ENCODE peak calls at places on chromosomes 11 and 22, in eight cellular contexts. One of them, this sample, is unnamed.
A peak's percentile ranks its signal among the peaks of the same experiment; 100 is the strongest.

GRCh38 chr11:102676086-102676485 is 29.5 kb downstream of the MMP27 start:
- DNase-seq in caudate nucleus: no peak
- DNase-seq in glutamatergic neuron: no peak
- DNase-seq in GM12865: no peak
- DNase-seq in Ammon's horn: no peak
- DNase-seq in effector memory CD4-positive, alpha-beta T cell: no peak
- DNase-seq in NCI-H1105 treated with DMSO at 0.1 percent for 48 hours: no peak
- DNase-seq in effector CD4-positive, alpha-beta T cell: no peak
- DNase-seq in this sample: no peak

GRCh38 chr11:59641156-59641555 is 25.6 kb upstream of the OSBP start:
- DNase-seq in effector memory CD4-positive, alpha-beta T cell: no peak
- DNase-seq in glutamatergic neuron: no peak
- DNase-seq in NCI-H1105 treated with DMSO at 0.1 percent for 48 hours: no peak
- DNase-seq in Ammon's horn: no peak
- DNase-seq in GM12865: no peak
- DNase-seq in effector CD4-positive, alpha-beta T cell: no peak
- DNase-seq in caudate nucleus: no peak
- DNase-seq in this sample: no peak

GRCh38 chr22:35310556-35311550 is 11.2 kb downstream of the TOM1 start:
- DNase-seq in Ammon's horn: no peak
- DNase-seq in effector CD4-positive, alpha-beta T cell: no peak
- DNase-seq in NCI-H1105 treated with DMSO at 0.1 percent for 48 hours: no peak
- DNase-seq in effector memory CD4-positive, alpha-beta T cell: no peak
- DNase-seq in glutamatergic neuron: peak; percentile 34
- DNase-seq in GM12865: peak; percentile 82
- DNase-seq in caudate nucleus: no peak
- DNase-seq in this sample: no peak

GRCh38 chr22:39629851-39630250 is 59.3 kb downstream of the CACNA1I start:
- DNase-seq in Ammon's horn: no peak
- DNase-seq in effector memory CD4-positive, alpha-beta T cell: no peak
- DNase-seq in effector CD4-positive, alpha-beta T cell: no peak
- DNase-seq in glutamatergic neuron: no peak
- DNase-seq in caudate nucleus: no peak
- DNase-seq in GM12865: no peak
- DNase-seq in NCI-H1105 treated with DMSO at 0.1 percent for 48 hours: no peak
- DNase-seq in this sample: no peak

GRCh38 chr22:18997306-18997924 is 61.3 kb upstream of the PRODH start:
- DNase-seq in glutamatergic neuron: no peak
- DNase-seq in caudate nucleus: no peak
- DNase-seq in Ammon's horn: no peak
- DNase-seq in NCI-H1105 treated with DMSO at 0.1 percent for 48 hours: no peak
- DNase-seq in GM12865: no peak
- DNase-seq in effector memory CD4-positive, alpha-beta T cell: no peak
- DNase-seq in effector CD4-positive, alpha-beta T cell: no peak
- DNase-seq in this sample: no peak

GRCh38 chr22:49010086-49010863 is 817.4 kb downstream of the BRD1 start:
- DNase-seq in effector CD4-positive, alpha-beta T cell: no peak
- DNase-seq in caudate nucleus: no peak
- DNase-seq in glutamatergic neuron: no peak
- DNase-seq in NCI-H1105 treated with DMSO at 0.1 percent for 48 hours: no peak
- DNase-seq in GM12865: no peak
- DNase-seq in Ammon's horn: no peak
- DNase-seq in effector memory CD4-positive, alpha-beta T cell: no peak
- DNase-seq in this sample: no peak

GRCh38 chr11:124793466-124794278 is 6.5 kb downstream of the MSANTD2 start:
- DNase-seq in GM12865: peak; percentile 76
- DNase-seq in caudate nucleus: no peak
- DNase-seq in effector memory CD4-positive, alpha-beta T cell: no peak
- DNase-seq in glutamatergic neuron: no peak
- DNase-seq in effector CD4-positive, alpha-beta T cell: no peak
- DNase-seq in NCI-H1105 treated with DMSO at 0.1 percent for 48 hours: peak; percentile 70
- DNase-seq in Ammon's horn: no peak
- DNase-seq in this sample: no peak

GRCh38 chr11:57800444-57801184 is 39.0 kb downstream of the CTNND1 start:
- DNase-seq in effector CD4-positive, alpha-beta T cell: no peak
- DNase-seq in caudate nucleus: no peak
- DNase-seq in GM12865: peak; percentile 74
- DNase-seq in Ammon's horn: peak; percentile 84
- DNase-seq in NCI-H1105 treated with DMSO at 0.1 percent for 48 hours: peak; percentile 89
- DNase-seq in effector memory CD4-positive, alpha-beta T cell: no peak
- DNase-seq in glutamatergic neuron: no peak
- DNase-seq in this sample: peak; percentile 4

GRCh38 chr11:32122200-32122599 is 31.3 kb downstream of the RCN1 start:
- DNase-seq in NCI-H1105 treated with DMSO at 0.1 percent for 48 hours: peak; percentile 8
- DNase-seq in effector memory CD4-positive, alpha-beta T cell: no peak
- DNase-seq in glutamatergic neuron: no peak
- DNase-seq in Ammon's horn: no peak
- DNase-seq in caudate nucleus: no peak
- DNase-seq in effector CD4-positive, alpha-beta T cell: no peak
- DNase-seq in GM12865: no peak
- DNase-seq in this sample: no peak

GRCh38 chr11:66338276-66339162 is 2.3 kb upstream of the RIN1 start:
- DNase-seq in caudate nucleus: no peak
- DNase-seq in GM12865: no peak
- DNase-seq in Ammon's horn: no peak
- DNase-seq in effector memory CD4-positive, alpha-beta T cell: no peak
- DNase-seq in NCI-H1105 treated with DMSO at 0.1 percent for 48 hours: no peak
- DNase-seq in glutamatergic neuron: no peak
- DNase-seq in effector CD4-positive, alpha-beta T cell: no peak
- DNase-seq in this sample: no peak

GRCh38 chr11:134864968-134865305 is 452.9 kb upstream of the B3GAT1 start:
- DNase-seq in Ammon's horn: no peak
- DNase-seq in NCI-H1105 treated with DMSO at 0.1 percent for 48 hours: no peak
- DNase-seq in caudate nucleus: no peak
- DNase-seq in effector CD4-positive, alpha-beta T cell: no peak
- DNase-seq in effector memory CD4-positive, alpha-beta T cell: no peak
- DNase-seq in GM12865: no peak
- DNase-seq in glutamatergic neuron: no peak
- DNase-seq in this sample: no peak

GRCh38 chr22:20420157-20420842 is 17.3 kb downstream of the SCARF2 start:
- DNase-seq in GM12865: no peak
- DNase-seq in glutamatergic neuron: no peak
- DNase-seq in caudate nucleus: no peak
- DNase-seq in NCI-H1105 treated with DMSO at 0.1 percent for 48 hours: no peak
- DNase-seq in effector memory CD4-positive, alpha-beta T cell: no peak
- DNase-seq in effector CD4-positive, alpha-beta T cell: no peak
- DNase-seq in Ammon's horn: no peak
- DNase-seq in this sample: no peak

GRCh38 chr22:21646608-21647590 is 4.8 kb downstream of the SDF2L1 start:
- DNase-seq in effector CD4-positive, alpha-beta T cell: peak; percentile 74
- DNase-seq in glutamatergic neuron: peak; percentile 84
- DNase-seq in effector memory CD4-positive, alpha-beta T cell: peak; percentile 57
- DNase-seq in Ammon's horn: peak; percentile 88
- DNase-seq in caudate nucleus: peak; percentile 33
- DNase-seq in GM12865: peak; percentile 88
- DNase-seq in NCI-H1105 treated with DMSO at 0.1 percent for 48 hours: peak; percentile 73
- DNase-seq in this sample: peak; percentile 80

GRCh38 chr22:25405854-25406509 is 158.5 kb upstream of the GRK3 start:
- DNase-seq in GM12865: no peak
- DNase-seq in effector CD4-positive, alpha-beta T cell: no peak
- DNase-seq in Ammon's horn: peak; percentile 8
- DNase-seq in caudate nucleus: no peak
- DNase-seq in glutamatergic neuron: no peak
- DNase-seq in NCI-H1105 treated with DMSO at 0.1 percent for 48 hours: no peak
- DNase-seq in effector memory CD4-positive, alpha-beta T cell: no peak
- DNase-seq in this sample: no peak

GRCh38 chr11:59102259-59102765 is 4.7 kb upstream of the FAM111B start:
- DNase-seq in effector CD4-positive, alpha-beta T cell: peak; percentile 14
- DNase-seq in Ammon's horn: peak; percentile 50
- DNase-seq in NCI-H1105 treated with DMSO at 0.1 percent for 48 hours: no peak
- DNase-seq in glutamatergic neuron: peak; percentile 76
- DNase-seq in GM12865: peak; percentile 96
- DNase-seq in caudate nucleus: peak; percentile 5
- DNase-seq in effector memory CD4-positive, alpha-beta T cell: peak; percentile 18
- DNase-seq in this sample: peak; percentile 22

GRCh38 chr22:31248138-31248745 is 36.1 kb downstream of the LIMK2 start:
- DNase-seq in glutamatergic neuron: peak; percentile 72
- DNase-seq in NCI-H1105 treated with DMSO at 0.1 percent for 48 hours: no peak
- DNase-seq in effector CD4-positive, alpha-beta T cell: peak; percentile 59
- DNase-seq in caudate nucleus: peak; percentile 62
- DNase-seq in effector memory CD4-positive, alpha-beta T cell: peak; percentile 24
- DNase-seq in Ammon's horn: peak; percentile 79
- DNase-seq in GM12865: no peak
- DNase-seq in this sample: peak; percentile 65

GRCh38 chr11:14656536-14657457 is 13.2 kb downstream of the PDE3B start:
- DNase-seq in effector memory CD4-positive, alpha-beta T cell: no peak
- DNase-seq in effector CD4-positive, alpha-beta T cell: no peak
- DNase-seq in GM12865: no peak
- DNase-seq in caudate nucleus: no peak
- DNase-seq in Ammon's horn: no peak
- DNase-seq in NCI-H1105 treated with DMSO at 0.1 percent for 48 hours: no peak
- DNase-seq in glutamatergic neuron: no peak
- DNase-seq in this sample: no peak

This sample was measured in activated gamma-delta T cell treated with Interleukin-2 at 50 U/mL for 16 hours.